ENCODE peak calls at places on chromosomes 12 and 14, in six cellular contexts. F, G, E, T, Z and X are unnamed samples.

GRCh38 chr12:42960087-42960527 is 370.6 kb upstream of the PRICKLE1 start:
- DNase-seq in E (no peak), F (no peak), G (no peak), T (no peak), Z (no peak), X (no peak)

GRCh38 chr14:36683083-36683724 is 21.5 kb downstream of the PAX9 start:
- DNase-seq in T (peak), G (no peak), Z (no peak), E (no peak), F (no peak), X (no peak)

GRCh38 chr14:26820101-26820500 is 222.3 kb upstream of the NOVA1 start:
- DNase-seq in Z (no peak), G (no peak), T (no peak), E (no peak), F (no peak), X (peak)

GRCh38 chr14:68365228-68365627 is 427.6 kb downstream of the ZFP36L1 start:
- DNase-seq in F (no peak), E (no peak), Z (no peak), G (no peak), T (no peak), X (no peak)

GRCh38 chr14:92785601-92786426 is 8.3 kb upstream of the GOLGA5 start:
- DNase-seq in E (no peak), Z (no peak), F (peak), G (peak), T (peak), X (no peak)

GRCh38 chr12:107178776-107179175 is 85.4 kb upstream of the CRY1 start:
- DNase-seq in E (no peak), Z (no peak), F (no peak), T (no peak), G (no peak), X (no peak)

GRCh38 chr14:100680439-100681051 is 46.1 kb upstream of the DLK1 start:
- DNase-seq in T (no peak), F (no peak), E (no peak), Z (no peak), G (no peak), X (no peak)

GRCh38 chr12:69120331-69120730 is 119.0 kb upstream of the CPSF6 start:
- DNase-seq in F (no peak), Z (no peak), G (no peak), T (no peak), E (no peak), X (no peak)

GRCh38 chr12:108853426-108853825 is 4.0 kb downstream of the SSH1 start:
- DNase-seq in G (no peak), T (no peak), Z (no peak), F (no peak), E (no peak), X (no peak)

GRCh38 chr12:116376354-116377193 is 99.1 kb upstream of the MED13L start:
- DNase-seq in G (peak), Z (peak), T (no peak), F (no peak), E (no peak), X (no peak)

GRCh38 chr14:105150026-105150367 is 18.6 kb downstream of the JAG2 start:
- DNase-seq in F (peak), G (no peak), T (no peak), E (no peak), Z (no peak), X (no peak)

GRCh38 chr12:45703942-45704341 is 25.6 kb upstream of the ARID2 start:
- DNase-seq in E (no peak), T (no peak), Z (no peak), G (no peak), F (no peak), X (no peak)

GRCh38 chr14:56423591-56423991 is 156.0 kb upstream of the TMEM260 start:
- DNase-seq in F (no peak), T (no peak), E (no peak), Z (no peak), G (no peak), X (no peak)

GRCh38 chr12:121750507-121750955 is 38.0 kb downstream of the TMEM120B start:
- DNase-seq in E (no peak), T (no peak), G (no peak), Z (no peak), F (no peak), X (no peak)

GRCh38 chr14:95953111-95953724 is 76.6 kb downstream of the TUNAR start:
- DNase-seq in E (peak), T (peak), G (peak), Z (no peak), F (no peak), X (no peak)

GRCh38 chr12:49952396-49953055 is 2.0 kb downstream of the AQP2 start:
- DNase-seq in F (no peak), E (no peak), G (no peak), Z (no peak), T (no peak), X (no peak)

GRCh38 chr12:72271741-72272661 is at the start of gene TRHDE:
- DNase-seq in G (no peak), F (no peak), E (peak), Z (no peak), T (peak), X (peak)

GRCh38 chr12:100439797-100440196 is 33.9 kb upstream of the NR1H4 start:
- DNase-seq in E (no peak), G (no peak), T (no peak), Z (no peak), F (no peak), X (no peak)

GRCh38 chr12:120849765-120850164 is 54.4 kb downstream of the SPPL3 start:
- DNase-seq in T (no peak), F (no peak), Z (no peak), E (no peak), G (no peak), X (no peak)

GRCh38 chr12:4116251-4117111 is 157.1 kb upstream of the CCND2 start:
- DNase-seq in E (no peak), T (peak), Z (no peak), F (no peak), G (peak), X (no peak)

GRCh38 chr14:60649815-60650381 is 621 bp upstream of the SIX1 start:
- DNase-seq in Z (no peak), F (no peak), T (peak), G (no peak), E (no peak), X (no peak)

GRCh38 chr12:111413442-111414086 is 7.8 kb downstream of the SH2B3 start:
- DNase-seq in G (no peak), F (peak), E (no peak), T (no peak), Z (no peak), X (peak)

GRCh38 chr12:71691504-71692129 is 5.7 kb downstream of the TMEM19 start:
- DNase-seq in G (no peak), F (no peak), Z (no peak), E (no peak), T (no peak), X (peak)

GRCh38 chr14:33934938-33935337 is 15.9 kb downstream of the EGLN3 start:
- DNase-seq in E (no peak), F (no peak), Z (no peak), T (no peak), G (no peak), X (no peak)

GRCh38 chr12:87217486-87217885 is 811.7 kb downstream of the C12orf50 start:
- DNase-seq in F (no peak), E (no peak), T (no peak), G (no peak), Z (no peak), X (no peak)

GRCh38 chr12:64756371-64756770 is 2.8 kb downstream of the GNS start:
- DNase-seq in F (no peak), T (no peak), E (no peak), Z (no peak), G (no peak), X (no peak)

GRCh38 chr12:2052861-2053674 is at the start of gene CACNA1C:
- DNase-seq in Z (peak), F (peak), E (peak), G (peak), T (peak), X (peak)

GRCh38 chr12:82300611-82301010 is 57.6 kb downstream of the CCDC59 start:
- DNase-seq in G (no peak), T (peak), F (no peak), E (no peak), Z (no peak), X (no peak)

GRCh38 chr14:32303865-32304264 is 25.2 kb upstream of the AKAP6 start:
- DNase-seq in G (no peak), F (no peak), T (no peak), Z (no peak), E (no peak), X (no peak)